ENCODE peak calls at places on chromosome 13, in seven cellular contexts. One of them, this sample, is unnamed.

GRCh38 chr13:107458269-107458668 is 757.1 kb downstream of the LIG4 start:
- DNase-seq in kidney glomerular epithelial cell: no peak
- DNase-seq in stimulated activated CD8-positive, alpha-beta memory T cell treated with anti-CD3 and anti-CD28 coated beads, Interleukin-7, amount 100 ng/mL, for 48 hours: no peak
- DNase-seq in nucleus accumbens: no peak
- DNase-seq in hepatocyte: no peak
- DNase-seq in A549: no peak
- DNase-seq in RWPE1: no peak
- DNase-seq in this sample: no peak

GRCh38 chr13:46166947-46167610 is 14.9 kb downstream of the LCP1 start:
- DNase-seq in nucleus accumbens: no peak
- DNase-seq in stimulated activated CD8-positive, alpha-beta memory T cell treated with anti-CD3 and anti-CD28 coated beads, Interleukin-7, amount 100 ng/mL, for 48 hours: no peak
- DNase-seq in hepatocyte: no peak
- DNase-seq in RWPE1: no peak
- DNase-seq in kidney glomerular epithelial cell: no peak
- DNase-seq in A549: no peak
- DNase-seq in this sample: no peak

GRCh38 chr13:101309014-101309619 is 107.2 kb downstream of the NALCN start:
- DNase-seq in RWPE1: peak; percentile 40
- DNase-seq in kidney glomerular epithelial cell: peak; percentile 15
- DNase-seq in stimulated activated CD8-positive, alpha-beta memory T cell treated with anti-CD3 and anti-CD28 coated beads, Interleukin-7, amount 100 ng/mL, for 48 hours: no peak
- DNase-seq in hepatocyte: no peak
- DNase-seq in A549: no peak
- DNase-seq in nucleus accumbens: no peak
- DNase-seq in this sample: no peak

GRCh38 chr13:113653264-113654174 is 4.5 kb downstream of the ATP4B start:
- DNase-seq in nucleus accumbens: no peak
- DNase-seq in stimulated activated CD8-positive, alpha-beta memory T cell treated with anti-CD3 and anti-CD28 coated beads, Interleukin-7, amount 100 ng/mL, for 48 hours: no peak
- DNase-seq in A549: no peak
- DNase-seq in RWPE1: no peak
- DNase-seq in hepatocyte: no peak
- DNase-seq in kidney glomerular epithelial cell: no peak
- DNase-seq in this sample: no peak

GRCh38 chr13:90416519-90416918 is 931.0 kb upstream of the MIR17HG start:
- DNase-seq in RWPE1: no peak
- DNase-seq in A549: no peak
- DNase-seq in nucleus accumbens: no peak
- DNase-seq in kidney glomerular epithelial cell: peak; percentile 3
- DNase-seq in hepatocyte: no peak
- DNase-seq in stimulated activated CD8-positive, alpha-beta memory T cell treated with anti-CD3 and anti-CD28 coated beads, Interleukin-7, amount 100 ng/mL, for 48 hours: no peak
- DNase-seq in this sample: no peak

GRCh38 chr13:30191491-30192100 is 115.8 kb downstream of the KATNAL1 start:
- DNase-seq in nucleus accumbens: no peak
- DNase-seq in hepatocyte: peak; percentile 24
- DNase-seq in RWPE1: peak; percentile 8
- DNase-seq in A549: no peak
- DNase-seq in kidney glomerular epithelial cell: no peak
- DNase-seq in stimulated activated CD8-positive, alpha-beta memory T cell treated with anti-CD3 and anti-CD28 coated beads, Interleukin-7, amount 100 ng/mL, for 48 hours: no peak
- DNase-seq in this sample: no peak

GRCh38 chr13:59823495-59823894 is 340.2 kb downstream of the DIAPH3 start:
- DNase-seq in nucleus accumbens: no peak
- DNase-seq in RWPE1: peak; percentile 4
- DNase-seq in A549: no peak
- DNase-seq in kidney glomerular epithelial cell: no peak
- DNase-seq in hepatocyte: no peak
- DNase-seq in stimulated activated CD8-positive, alpha-beta memory T cell treated with anti-CD3 and anti-CD28 coated beads, Interleukin-7, amount 100 ng/mL, for 48 hours: no peak
- DNase-seq in this sample: no peak

GRCh38 chr13:109954441-109954840 is 168.1 kb upstream of the IRS2 start:
- DNase-seq in stimulated activated CD8-positive, alpha-beta memory T cell treated with anti-CD3 and anti-CD28 coated beads, Interleukin-7, amount 100 ng/mL, for 48 hours: no peak
- DNase-seq in nucleus accumbens: no peak
- DNase-seq in RWPE1: no peak
- DNase-seq in kidney glomerular epithelial cell: no peak
- DNase-seq in hepatocyte: no peak
- DNase-seq in A549: no peak
- DNase-seq in this sample: no peak

GRCh38 chr13:85503797-85504196 is 295.4 kb downstream of the SLITRK6 start:
- DNase-seq in RWPE1: peak; percentile 18
- DNase-seq in nucleus accumbens: no peak
- DNase-seq in A549: no peak
- DNase-seq in stimulated activated CD8-positive, alpha-beta memory T cell treated with anti-CD3 and anti-CD28 coated beads, Interleukin-7, amount 100 ng/mL, for 48 hours: no peak
- DNase-seq in kidney glomerular epithelial cell: no peak
- DNase-seq in hepatocyte: no peak
- DNase-seq in this sample: no peak

GRCh38 chr13:48562296-48563066 is 29.6 kb upstream of the RCBTB2 start:
- DNase-seq in stimulated activated CD8-positive, alpha-beta memory T cell treated with anti-CD3 and anti-CD28 coated beads, Interleukin-7, amount 100 ng/mL, for 48 hours: peak; percentile 61
- DNase-seq in hepatocyte: no peak
- DNase-seq in RWPE1: no peak
- DNase-seq in kidney glomerular epithelial cell: no peak
- DNase-seq in nucleus accumbens: no peak
- DNase-seq in A549: no peak
- DNase-seq in this sample: no peak

GRCh38 chr13:31044658-31045620 is 112.5 kb downstream of the TEX26 start:
- DNase-seq in A549: no peak
- DNase-seq in RWPE1: no peak
- DNase-seq in stimulated activated CD8-positive, alpha-beta memory T cell treated with anti-CD3 and anti-CD28 coated beads, Interleukin-7, amount 100 ng/mL, for 48 hours: peak; percentile 62
- DNase-seq in kidney glomerular epithelial cell: no peak
- DNase-seq in hepatocyte: no peak
- DNase-seq in nucleus accumbens: no peak
- DNase-seq in this sample: no peak

GRCh38 chr13:23928985-23929384 is 31.7 kb upstream of the C1QTNF9B start:
- DNase-seq in kidney glomerular epithelial cell: peak; percentile 27
- DNase-seq in A549: peak; percentile 15
- DNase-seq in hepatocyte: no peak
- DNase-seq in stimulated activated CD8-positive, alpha-beta memory T cell treated with anti-CD3 and anti-CD28 coated beads, Interleukin-7, amount 100 ng/mL, for 48 hours: no peak
- DNase-seq in nucleus accumbens: no peak
- DNase-seq in RWPE1: peak; percentile 88
- DNase-seq in this sample: no peak

GRCh38 chr13:106468207-106468606 is 67.3 kb downstream of the EFNB2 start:
- DNase-seq in hepatocyte: no peak
- DNase-seq in RWPE1: no peak
- DNase-seq in A549: no peak
- DNase-seq in nucleus accumbens: peak; percentile 19
- DNase-seq in stimulated activated CD8-positive, alpha-beta memory T cell treated with anti-CD3 and anti-CD28 coated beads, Interleukin-7, amount 100 ng/mL, for 48 hours: no peak
- DNase-seq in kidney glomerular epithelial cell: no peak
- DNase-seq in this sample: no peak

GRCh38 chr13:77810430-77810829 is 108.2 kb downstream of the EDNRB start:
- DNase-seq in nucleus accumbens: no peak
- DNase-seq in hepatocyte: no peak
- DNase-seq in kidney glomerular epithelial cell: no peak
- DNase-seq in stimulated activated CD8-positive, alpha-beta memory T cell treated with anti-CD3 and anti-CD28 coated beads, Interleukin-7, amount 100 ng/mL, for 48 hours: no peak
- DNase-seq in A549: peak; percentile 2
- DNase-seq in RWPE1: no peak
- DNase-seq in this sample: no peak

GRCh38 chr13:113996912-113997745 is 23.3 kb upstream of the C13orf46 start:
- DNase-seq in RWPE1: no peak
- DNase-seq in hepatocyte: no peak
- DNase-seq in stimulated activated CD8-positive, alpha-beta memory T cell treated with anti-CD3 and anti-CD28 coated beads, Interleukin-7, amount 100 ng/mL, for 48 hours: no peak
- DNase-seq in nucleus accumbens: no peak
- DNase-seq in kidney glomerular epithelial cell: no peak
- DNase-seq in A549: no peak
- DNase-seq in this sample: no peak

GRCh38 chr13:64808704-64809103 is 2421.4 kb downstream of the PCDH9 start:
- DNase-seq in A549: no peak
- DNase-seq in nucleus accumbens: no peak
- DNase-seq in hepatocyte: no peak
- DNase-seq in RWPE1: no peak
- DNase-seq in stimulated activated CD8-positive, alpha-beta memory T cell treated with anti-CD3 and anti-CD28 coated beads, Interleukin-7, amount 100 ng/mL, for 48 hours: no peak
- DNase-seq in kidney glomerular epithelial cell: no peak
- DNase-seq in this sample: no peak

GRCh38 chr13:90951663-90952062 is 395.8 kb upstream of the MIR17HG start:
- DNase-seq in A549: no peak
- DNase-seq in kidney glomerular epithelial cell: no peak
- DNase-seq in hepatocyte: no peak
- DNase-seq in RWPE1: no peak
- DNase-seq in stimulated activated CD8-positive, alpha-beta memory T cell treated with anti-CD3 and anti-CD28 coated beads, Interleukin-7, amount 100 ng/mL, for 48 hours: no peak
- DNase-seq in nucleus accumbens: no peak
- DNase-seq in this sample: no peak

GRCh38 chr13:68897331-68897730 is 1210.3 kb upstream of the ATXN8OS start:
- DNase-seq in hepatocyte: no peak
- DNase-seq in kidney glomerular epithelial cell: no peak
- DNase-seq in RWPE1: no peak
- DNase-seq in nucleus accumbens: no peak
- DNase-seq in A549: no peak
- DNase-seq in stimulated activated CD8-positive, alpha-beta memory T cell treated with anti-CD3 and anti-CD28 coated beads, Interleukin-7, amount 100 ng/mL, for 48 hours: no peak
- DNase-seq in this sample: no peak

GRCh38 chr13:113468461-113469147 is 15.3 kb upstream of the ADPRHL1 start:
- DNase-seq in RWPE1: no peak
- DNase-seq in stimulated activated CD8-positive, alpha-beta memory T cell treated with anti-CD3 and anti-CD28 coated beads, Interleukin-7, amount 100 ng/mL, for 48 hours: no peak
- DNase-seq in nucleus accumbens: no peak
- DNase-seq in kidney glomerular epithelial cell: no peak
- DNase-seq in A549: no peak
- DNase-seq in hepatocyte: no peak
- DNase-seq in this sample: no peak

GRCh38 chr13:42116225-42116624 is 67.8 kb downstream of the DGKH start:
- DNase-seq in kidney glomerular epithelial cell: no peak
- DNase-seq in nucleus accumbens: no peak
- DNase-seq in hepatocyte: no peak
- DNase-seq in stimulated activated CD8-positive, alpha-beta memory T cell treated with anti-CD3 and anti-CD28 coated beads, Interleukin-7, amount 100 ng/mL, for 48 hours: no peak
- DNase-seq in A549: no peak
- DNase-seq in RWPE1: peak; percentile 75
- DNase-seq in this sample: no peak

GRCh38 chr13:113933901-113934300 is 40.0 kb downstream of the C13orf46 start:
- DNase-seq in hepatocyte: no peak
- DNase-seq in RWPE1: no peak
- DNase-seq in nucleus accumbens: no peak
- DNase-seq in kidney glomerular epithelial cell: no peak
- DNase-seq in A549: no peak
- DNase-seq in stimulated activated CD8-positive, alpha-beta memory T cell treated with anti-CD3 and anti-CD28 coated beads, Interleukin-7, amount 100 ng/mL, for 48 hours: no peak
- DNase-seq in this sample: no peak

GRCh38 chr13:64817721-64818120 is 2412.4 kb downstream of the PCDH9 start:
- DNase-seq in nucleus accumbens: no peak
- DNase-seq in stimulated activated CD8-positive, alpha-beta memory T cell treated with anti-CD3 and anti-CD28 coated beads, Interleukin-7, amount 100 ng/mL, for 48 hours: no peak
- DNase-seq in A549: no peak
- DNase-seq in kidney glomerular epithelial cell: no peak
- DNase-seq in hepatocyte: no peak
- DNase-seq in RWPE1: no peak
- DNase-seq in this sample: no peak

GRCh38 chr13:112821340-112822055 is 131.7 kb downstream of the ATP11A start:
- DNase-seq in nucleus accumbens: no peak
- DNase-seq in stimulated activated CD8-positive, alpha-beta memory T cell treated with anti-CD3 and anti-CD28 coated beads, Interleukin-7, amount 100 ng/mL, for 48 hours: no peak
- DNase-seq in hepatocyte: no peak
- DNase-seq in RWPE1: no peak
- DNase-seq in kidney glomerular epithelial cell: no peak
- DNase-seq in A549: no peak
- DNase-seq in this sample: no peak

GRCh38 chr13:51520524-51520923 is 63.7 kb upstream of the WDFY2 start:
- DNase-seq in A549: no peak
- DNase-seq in nucleus accumbens: no peak
- DNase-seq in kidney glomerular epithelial cell: no peak
- DNase-seq in stimulated activated CD8-positive, alpha-beta memory T cell treated with anti-CD3 and anti-CD28 coated beads, Interleukin-7, amount 100 ng/mL, for 48 hours: no peak
- DNase-seq in RWPE1: no peak
- DNase-seq in hepatocyte: peak; percentile 24
- DNase-seq in this sample: no peak

GRCh38 chr13:96898212-96898611 is 96.1 kb downstream of the OXGR1 start:
- DNase-seq in stimulated activated CD8-positive, alpha-beta memory T cell treated with anti-CD3 and anti-CD28 coated beads, Interleukin-7, amount 100 ng/mL, for 48 hours: no peak
- DNase-seq in nucleus accumbens: no peak
- DNase-seq in kidney glomerular epithelial cell: no peak
- DNase-seq in hepatocyte: no peak
- DNase-seq in A549: no peak
- DNase-seq in RWPE1: no peak
- DNase-seq in this sample: no peak

GRCh38 chr13:57311009-57311586 is 144.1 kb downstream of the PRR20E start:
- DNase-seq in A549: no peak
- DNase-seq in stimulated activated CD8-positive, alpha-beta memory T cell treated with anti-CD3 and anti-CD28 coated beads, Interleukin-7, amount 100 ng/mL, for 48 hours: no peak
- DNase-seq in nucleus accumbens: no peak
- DNase-seq in hepatocyte: no peak
- DNase-seq in RWPE1: no peak
- DNase-seq in kidney glomerular epithelial cell: no peak
- DNase-seq in this sample: no peak

GRCh38 chr13:109794095-109794494 is 7.7 kb upstream of the IRS2 start:
- DNase-seq in stimulated activated CD8-positive, alpha-beta memory T cell treated with anti-CD3 and anti-CD28 coated beads, Interleukin-7, amount 100 ng/mL, for 48 hours: no peak
- DNase-seq in kidney glomerular epithelial cell: no peak
- DNase-seq in nucleus accumbens: no peak
- DNase-seq in RWPE1: no peak
- DNase-seq in A549: no peak
- DNase-seq in hepatocyte: no peak
- DNase-seq in this sample: no peak

GRCh38 chr13:101755228-101755887 is 302.9 kb downstream of the ITGBL1 start:
- DNase-seq in RWPE1: no peak
- DNase-seq in stimulated activated CD8-positive, alpha-beta memory T cell treated with anti-CD3 and anti-CD28 coated beads, Interleukin-7, amount 100 ng/mL, for 48 hours: no peak
- DNase-seq in hepatocyte: no peak
- DNase-seq in A549: no peak
- DNase-seq in nucleus accumbens: no peak
- DNase-seq in kidney glomerular epithelial cell: no peak
- DNase-seq in this sample: no peak

GRCh38 chr13:27533155-27533643 is 82.8 kb upstream of the MTIF3 start:
- DNase-seq in hepatocyte: peak; percentile 91
- DNase-seq in stimulated activated CD8-positive, alpha-beta memory T cell treated with anti-CD3 and anti-CD28 coated beads, Interleukin-7, amount 100 ng/mL, for 48 hours: peak; percentile 31
- DNase-seq in RWPE1: peak; percentile 60
- DNase-seq in kidney glomerular epithelial cell: peak; percentile 70
- DNase-seq in A549: peak; percentile 41
- DNase-seq in nucleus accumbens: peak; percentile 52
- DNase-seq in this sample: peak; percentile 88

GRCh38 chr13:42728507-42729180 is 52.7 kb upstream of the FAM216B start:
- DNase-seq in kidney glomerular epithelial cell: no peak
- DNase-seq in hepatocyte: no peak
- DNase-seq in nucleus accumbens: no peak
- DNase-seq in RWPE1: peak; percentile 8
- DNase-seq in A549: no peak
- DNase-seq in stimulated activated CD8-positive, alpha-beta memory T cell treated with anti-CD3 and anti-CD28 coated beads, Interleukin-7, amount 100 ng/mL, for 48 hours: no peak
- DNase-seq in this sample: no peak

GRCh38 chr13:86918682-86919081 is 752.5 kb upstream of the SLITRK5 start:
- DNase-seq in A549: no peak
- DNase-seq in stimulated activated CD8-positive, alpha-beta memory T cell treated with anti-CD3 and anti-CD28 coated beads, Interleukin-7, amount 100 ng/mL, for 48 hours: no peak
- DNase-seq in nucleus accumbens: no peak
- DNase-seq in kidney glomerular epithelial cell: no peak
- DNase-seq in hepatocyte: no peak
- DNase-seq in RWPE1: no peak
- DNase-seq in this sample: no peak

GRCh38 chr13:109668433-109669233 is 117.8 kb downstream of the IRS2 start:
- DNase-seq in hepatocyte: no peak
- DNase-seq in RWPE1: no peak
- DNase-seq in kidney glomerular epithelial cell: no peak
- DNase-seq in A549: no peak
- DNase-seq in stimulated activated CD8-positive, alpha-beta memory T cell treated with anti-CD3 and anti-CD28 coated beads, Interleukin-7, amount 100 ng/mL, for 48 hours: no peak
- DNase-seq in nucleus accumbens: no peak
- DNase-seq in this sample: no peak

GRCh38 chr13:36531746-36532486 is 99.6 kb downstream of the CCNA1 start:
- DNase-seq in A549: no peak
- DNase-seq in RWPE1: peak; percentile 23
- DNase-seq in hepatocyte: no peak
- DNase-seq in stimulated activated CD8-positive, alpha-beta memory T cell treated with anti-CD3 and anti-CD28 coated beads, Interleukin-7, amount 100 ng/mL, for 48 hours: no peak
- DNase-seq in kidney glomerular epithelial cell: no peak
- DNase-seq in nucleus accumbens: no peak
- DNase-seq in this sample: no peak